ENCODE peak calls at places on chromosomes 6 and 20, in nine cellular contexts. J, U, Q, F, I, S, Y, C and L are unnamed samples.
A peak's percentile ranks its signal among the peaks of the same experiment; 100 is the strongest.

GRCh38 chr6:124881898-124882579 is 80.2 kb upstream of the RNF217 start:
- DNase-seq in J (no peak), U (no peak), Q (no peak), F (no peak), I (no peak), S (peak; percentile 39), Y (no peak), C (no peak), L (peak; percentile 66)

GRCh38 chr6:99589290-99589672 is 17.4 kb upstream of the PRDM13 start:
- DNase-seq in J (peak; percentile 46), U (no peak), Q (no peak), F (no peak), I (no peak), S (no peak), Y (no peak), C (peak; percentile 66), L (no peak)

GRCh38 chr6:167688123-167688522 is 138.6 kb upstream of the AFDN start:
- DNase-seq in J (no peak), U (no peak), Q (no peak), F (no peak), I (no peak), S (no peak), Y (no peak), C (no peak), L (no peak)

GRCh38 chr6:155883741-155884140 is 428.1 kb upstream of the NOX3 start:
- DNase-seq in J (no peak), U (no peak), Q (no peak), F (no peak), I (no peak), S (peak; percentile 39), Y (no peak), C (no peak), L (peak; percentile 9)

GRCh38 chr6:151044465-151045441 is 179.3 kb downstream of the MTHFD1L start:
- DNase-seq in J (peak; percentile 63), U (no peak), Q (no peak), F (no peak), I (peak; percentile 56), S (peak; percentile 53), Y (peak; percentile 70), C (peak; percentile 79), L (no peak)

GRCh38 chr6:32855467-32856174 is 1.6 kb downstream of the PSMB9 start:
- DNase-seq in J (no peak), U (no peak), Q (no peak), F (no peak), I (no peak), S (no peak), Y (no peak), C (no peak), L (no peak)

GRCh38 chr6:80523531-80523970 is 417.1 kb downstream of the BCKDHB start:
- DNase-seq in J (peak; percentile 30), U (no peak), Q (no peak), F (no peak), I (no peak), S (no peak), Y (no peak), C (no peak), L (no peak)

GRCh38 chr6:43386492-43386891 is 17.0 kb upstream of the ZNF318 start:
- DNase-seq in J (no peak), U (no peak), Q (no peak), F (no peak), I (no peak), S (no peak), Y (no peak), C (no peak), L (peak; percentile 29)

GRCh38 chr6:57275384-57275783 is 42.0 kb upstream of the PRIM2 start:
- DNase-seq in J (no peak), U (no peak), Q (no peak), F (no peak), I (no peak), S (no peak), Y (no peak), C (no peak), L (no peak)

GRCh38 chr6:56115715-56116114 is 131.7 kb downstream of the COL21A1 start:
- DNase-seq in J (no peak), U (no peak), Q (no peak), F (no peak), I (no peak), S (no peak), Y (no peak), C (no peak), L (no peak)

GRCh38 chr6:141956046-141956761 is 176.5 kb upstream of the GJE1 start:
- DNase-seq in J (no peak), U (no peak), Q (no peak), F (no peak), I (no peak), S (peak; percentile 37), Y (no peak), C (no peak), L (peak; percentile 25)

GRCh38 chr20:62060631-62061541 is 4.8 kb downstream of the TAF4 start:
- DNase-seq in J (no peak), U (no peak), Q (no peak), F (no peak), I (no peak), S (no peak), Y (no peak), C (no peak), L (no peak)